ENCODE peak calls at places on chromosomes 5 and 9, in four cellular contexts. M is AG04450, A is lung, U is IMR-90. W is an unnamed sample.

GRCh38 chr5:73644385-73644963 is 18.5 kb downstream of the ARHGEF28 start:
- DNase-seq in M (no peak), A (no peak), U (no peak), W (no peak)

GRCh38 chr5:6730407-6730806 is 17.2 kb downstream of the TENT4A start:
- DNase-seq in M (no peak), A (no peak), U (no peak), W (no peak)

GRCh38 chr5:35442916-35443639 is 174.6 kb upstream of the SPEF2 start:
- DNase-seq in M (no peak), A (no peak), U (no peak), W (no peak)

GRCh38 chr9:90095682-90096081 is 490.9 kb downstream of the GADD45G start:
- DNase-seq in M (no peak), A (no peak), U (no peak), W (no peak)

GRCh38 chr9:135586601-135587109 is 25.1 kb downstream of the PAEP start:
- DNase-seq in M (no peak), A (no peak), U (no peak), W (no peak)

GRCh38 chr9:119934497-119934896 is 565.3 kb upstream of the BRINP1 start:
- DNase-seq in M (no peak), A (no peak), U (no peak), W (no peak)

GRCh38 chr9:137589441-137590122 is 730 bp downstream of the ZMYND19 start:
- DNase-seq in M (no peak), A (no peak), U (no peak), W (no peak)

GRCh38 chr9:113623851-113624485 is 160.4 kb downstream of the RGS3 start:
- DNase-seq in M (no peak), A (no peak), U (no peak), W (no peak)

GRCh38 chr9:19488721-19489120 is 79.9 kb downstream of the ACER2 start:
- DNase-seq in M (no peak), A (no peak), U (no peak), W (no peak)

GRCh38 chr9:84136119-84136868 is 155.7 kb downstream of the RMI1 start:
- DNase-seq in M (no peak), A (no peak), U (peak; percentile 29), W (no peak)

DNA sequence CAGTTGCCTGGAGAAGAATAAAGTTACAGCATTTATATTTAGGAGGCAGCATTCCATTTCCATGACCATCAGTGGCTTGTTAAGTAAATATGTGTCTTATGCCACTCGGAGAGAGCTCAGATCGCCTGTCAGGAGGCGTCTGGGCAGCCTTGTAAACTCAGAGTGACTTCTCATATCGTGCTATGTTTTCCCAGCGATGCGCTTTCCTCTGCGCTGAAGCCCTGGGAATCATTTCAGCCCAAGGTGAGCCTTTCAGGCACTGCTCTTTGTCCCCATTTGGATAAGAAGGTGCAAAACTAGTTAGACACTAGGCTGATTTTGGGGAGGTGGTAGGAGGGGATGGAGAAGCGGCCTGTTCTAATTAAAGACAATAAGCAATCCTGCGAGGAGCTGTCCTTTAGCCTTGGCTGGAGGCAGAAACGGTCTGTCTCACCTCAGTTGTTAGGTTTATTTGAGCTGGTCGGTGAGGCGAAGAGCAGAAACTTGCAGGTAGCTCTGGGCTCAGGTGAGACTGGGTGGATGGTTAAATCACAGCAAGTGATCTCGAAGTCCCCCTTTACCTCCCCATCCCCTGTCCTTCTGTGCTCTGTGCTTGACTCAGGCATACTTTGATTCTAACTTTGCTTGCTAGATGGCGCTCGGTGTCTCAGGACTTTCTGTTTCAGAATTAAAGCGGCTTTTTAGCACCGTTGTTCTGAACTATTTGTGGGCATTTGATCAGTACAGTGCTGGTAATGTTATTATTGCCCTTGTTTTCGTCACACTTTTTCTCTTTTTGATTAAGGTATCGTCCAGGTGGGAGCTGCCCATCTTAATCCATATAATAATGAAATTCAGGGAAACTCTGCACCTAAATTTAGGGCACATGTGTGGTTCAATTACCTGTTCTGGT is 24.6 kb downstream of the NR2F1 start:
- DNase-seq in M (no peak), A (no peak), U (peak; percentile 89), W (no peak)
- TF ChIP-seq CTCF in M (peak; percentile 68), A (peak; percentile 40), U (peak; percentile 64), W (peak; percentile 63)

GRCh38 chr5:132907161-132907560 is 33.7 kb downstream of the LEAP2 start:
- DNase-seq in M (no peak), A (no peak), U (peak; percentile 37), W (no peak)

GRCh38 chr5:132901730-132902129 is 28.3 kb downstream of the LEAP2 start:
- DNase-seq in M (no peak), A (no peak), U (no peak), W (no peak)

GRCh38 chr5:132909702-132910101 is 36.2 kb downstream of the LEAP2 start:
- DNase-seq in M (no peak), A (no peak), U (no peak), W (no peak)

GRCh38 chr5:132901036-132901435 is 27.6 kb downstream of the LEAP2 start:
- DNase-seq in M (no peak), A (no peak), U (no peak), W (no peak)

GRCh38 chr5:132905938-132906337 is 32.5 kb downstream of the LEAP2 start:
- DNase-seq in M (peak; percentile 23), A (no peak), U (peak; percentile 50), W (no peak)
- TF ChIP-seq CTCF in M (peak; percentile 29), A (no peak), U (no peak), W (no peak)

DNA sequence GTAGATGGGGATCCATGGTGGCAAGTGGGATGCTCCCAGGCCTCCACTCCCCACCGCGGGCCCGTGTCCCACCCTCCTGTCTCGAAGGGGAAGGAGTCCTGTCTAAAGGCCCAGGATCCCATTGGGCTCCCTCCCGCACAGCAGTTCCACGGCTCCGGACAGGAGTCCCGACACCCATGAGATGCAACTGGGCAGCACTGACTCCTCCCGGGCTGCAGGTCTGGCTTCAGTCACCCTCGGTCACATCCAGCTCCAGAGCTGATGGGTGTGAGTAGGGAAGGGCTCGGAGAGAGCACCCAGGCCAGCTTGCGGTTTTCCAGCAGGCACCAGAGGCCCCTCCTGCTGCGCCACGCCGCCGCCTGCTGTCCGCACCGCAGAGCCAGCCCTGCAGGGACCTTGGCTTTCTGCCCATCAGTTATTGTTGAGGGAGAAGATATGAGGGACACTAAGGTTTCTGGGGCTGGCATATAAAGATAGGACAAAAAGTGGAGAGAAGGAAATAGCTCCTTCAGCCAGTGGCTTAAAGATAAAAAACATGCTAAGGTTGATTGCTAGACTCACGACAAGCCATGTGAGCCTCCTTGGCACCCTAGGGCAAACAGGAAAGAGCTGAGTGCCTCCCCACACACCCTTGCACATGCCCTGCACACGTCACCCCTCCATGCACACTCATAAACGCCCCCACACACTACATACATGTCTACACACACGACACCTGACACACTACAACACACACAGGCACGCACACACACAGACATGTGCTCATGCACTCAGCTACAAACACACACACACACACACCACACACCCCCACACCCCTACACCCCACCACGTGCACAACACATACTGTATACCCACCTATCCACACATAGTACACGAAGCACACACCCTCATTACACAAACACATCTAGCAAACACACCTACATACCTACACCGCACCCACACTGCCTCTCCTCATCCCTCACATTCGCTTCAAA is 79.0 kb downstream of the AK8 start:
- DNase-seq in M (no peak), A (peak; percentile 62), U (no peak), W (no peak)
- TF ChIP-seq CTCF in M (no peak), A (no peak), U (no peak), W (no peak)

GRCh38 chr5:15472116-15472515 is 27.9 kb upstream of the FBXL7 start:
- DNase-seq in M (no peak), A (no peak), U (no peak), W (no peak)
- TF ChIP-seq CTCF in M (no peak), A (no peak), U (no peak), W (no peak)